ENCODE peak calls at places on chromosomes 11 and 22, in six cellular contexts. X is left ventricle myocardium inferior, C is GM23338, R is H1, W is astrocyte of the spinal cord, G is AG04450. Q is an unnamed sample.

GRCh38 chr22:41822289-41823057 is 10.4 kb upstream of the SREBF2 start:
- DNase-seq in C (peak), R (no peak), X (no peak), W (peak), G (no peak), Q (peak)

GRCh38 chr11:32259641-32260081 is 168.8 kb downstream of the RCN1 start:
- DNase-seq in G (peak), R (no peak), W (peak), X (no peak), C (no peak), Q (no peak)

GRCh38 chr22:26617251-26618199 is at the start of gene CRYBB1:
- DNase-seq in C (peak), W (no peak), R (no peak), X (peak), G (no peak), Q (no peak)

GRCh38 chr11:96263361-96263763 is 79.6 kb downstream of the MAML2 start:
- DNase-seq in R (no peak), W (peak), C (no peak), X (no peak), G (no peak), Q (peak)

GRCh38 chr22:23013612-23014011 is 56.7 kb upstream of the GNAZ start:
- DNase-seq in G (no peak), C (no peak), R (no peak), W (no peak), X (no peak), Q (no peak)

GRCh38 chr11:73263640-73264039 is 8.5 kb upstream of the P2RY6 start:
- DNase-seq in X (no peak), G (no peak), W (no peak), R (no peak), C (no peak), Q (no peak)

GRCh38 chr11:60946601-60947265 is 5.2 kb downstream of the SLC15A3 start:
- DNase-seq in X (no peak), C (no peak), G (no peak), W (no peak), R (no peak), Q (no peak)

GRCh38 chr11:62054484-62055121 is 69.2 kb upstream of the INCENP start:
- DNase-seq in C (peak), R (no peak), G (no peak), W (peak), X (no peak), Q (peak)

GRCh38 chr22:41512421-41513194 is 31.7 kb downstream of the POLR3H start:
- DNase-seq in X (peak), R (no peak), G (no peak), W (peak), C (peak), Q (peak)

GRCh38 chr11:61694971-61695706 is 14.9 kb downstream of the DAGLA start:
- DNase-seq in C (peak), W (no peak), X (peak), R (no peak), G (no peak), Q (no peak)

GRCh38 chr11:70603064-70603755 is 204.9 kb downstream of the CTTN start:
- DNase-seq in X (no peak), R (no peak), G (no peak), W (no peak), C (no peak), Q (no peak)

GRCh38 chr11:945986-946385 is 20.3 kb downstream of the AP2A2 start:
- DNase-seq in C (peak), X (no peak), G (no peak), R (no peak), W (peak), Q (no peak)

GRCh38 chr11:7603031-7603781 is 70.1 kb downstream of the CYB5R2 start:
- DNase-seq in C (no peak), W (peak), X (no peak), G (no peak), R (no peak), Q (peak)

GRCh38 chr22:50001388-50002231 is 11.0 kb downstream of the IL17REL start:
- DNase-seq in X (no peak), G (no peak), W (no peak), C (no peak), R (no peak), Q (no peak)

GRCh38 chr11:46559815-46560214 is 34.0 kb downstream of the AMBRA1 start:
- DNase-seq in G (no peak), R (no peak), X (no peak), W (no peak), C (no peak), Q (no peak)

GRCh38 chr11:73245461-73245860 is 26.7 kb upstream of the P2RY6 start:
- DNase-seq in W (no peak), G (no peak), C (no peak), X (no peak), R (no peak), Q (no peak)

GRCh38 chr22:46457502-46458488 is 79.6 kb downstream of the CELSR1 start:
- DNase-seq in X (no peak), C (no peak), R (no peak), W (peak), G (no peak), Q (peak)

GRCh38 chr11:24375896-24376295 is 121.0 kb upstream of the LUZP2 start:
- DNase-seq in W (no peak), R (no peak), C (no peak), G (no peak), X (no peak), Q (no peak)

GRCh38 chr11:74025467-74026166 is 16.7 kb upstream of the UCP3 start:
- DNase-seq in R (no peak), X (no peak), W (peak), G (no peak), C (no peak), Q (peak)

GRCh38 chr22:50568626-50569025 is 5.9 kb upstream of the SYCE3 start:
- DNase-seq in G (no peak), W (no peak), R (no peak), X (no peak), C (no peak), Q (no peak)

GRCh38 chr11:115126515-115127208 is 377.6 kb downstream of the CADM1 start:
- DNase-seq in X (no peak), C (no peak), R (no peak), G (no peak), W (no peak), Q (no peak)

GRCh38 chr22:20026996-20027601 is 6.2 kb downstream of the TANGO2 start:
- DNase-seq in W (no peak), X (no peak), R (no peak), C (no peak), G (no peak), Q (no peak)

GRCh38 chr11:2927851-2928604 is 1.2 kb downstream of the PHLDA2 start:
- DNase-seq in R (no peak), X (peak), C (no peak), W (peak), G (no peak), Q (peak)

GRCh38 chr11:33507967-33508366 is 192.7 kb downstream of the C11orf91 start:
- DNase-seq in W (no peak), R (no peak), X (no peak), C (peak), G (no peak), Q (peak)

GRCh38 chr11:22778642-22779041 is 51.0 kb downstream of the SVIP start:
- DNase-seq in W (no peak), G (no peak), X (no peak), C (peak), R (no peak), Q (no peak)

GRCh38 chr11:34002420-34002819 is 49.1 kb upstream of the CAPRIN1 start:
- DNase-seq in R (no peak), X (no peak), W (no peak), C (no peak), G (no peak), Q (no peak)

GRCh38 chr11:2534131-2534956 is 89.5 kb downstream of the KCNQ1 start:
- DNase-seq in G (no peak), W (no peak), C (peak), R (no peak), X (peak), Q (no peak)

GRCh38 chr11:65859812-65860277 is 388 bp upstream of the MUS81 start:
- DNase-seq in W (no peak), G (no peak), X (peak), R (no peak), C (no peak), Q (no peak)

GRCh38 chr22:47177334-47177815 is 414.9 kb downstream of the TBC1D22A start:
- DNase-seq in R (no peak), X (no peak), G (no peak), C (no peak), W (no peak), Q (no peak)

GRCh38 chr11:110968348-110969062 is 256.3 kb upstream of the ARHGAP20 start:
- DNase-seq in R (no peak), X (no peak), W (peak), G (no peak), C (no peak), Q (no peak)

GRCh38 chr22:34776827-34777226 is 289.1 kb upstream of the ISX start:
- DNase-seq in W (no peak), G (no peak), C (no peak), R (no peak), X (no peak), Q (no peak)

GRCh38 chr22:21937821-21938070 is 14.9 kb downstream of the PPM1F start:
- DNase-seq in X (peak), G (no peak), W (no peak), R (no peak), C (no peak), Q (peak)

GRCh38 chr22:48574776-48575566 is 1252.7 kb downstream of the BRD1 start:
- DNase-seq in X (no peak), C (peak), G (no peak), R (peak), W (no peak), Q (no peak)

GRCh38 chr11:41498726-41499125 is 39.3 kb upstream of the LRRC4C start:
- DNase-seq in G (no peak), C (peak), X (no peak), R (no peak), W (peak), Q (peak)

GRCh38 chr11:108819957-108820356 is 155.1 kb downstream of the DDX10 start:
- DNase-seq in R (no peak), G (no peak), X (no peak), C (no peak), W (no peak), Q (no peak)

GRCh38 chr22:45946805-45947600 is 30.0 kb downstream of the WNT7B start:
- DNase-seq in C (no peak), R (no peak), G (no peak), W (no peak), X (no peak), Q (no peak)

GRCh38 chr11:47923667-47924066 is 56.7 kb upstream of the PTPRJ start:
- DNase-seq in C (no peak), W (no peak), X (peak), R (no peak), G (no peak), Q (peak)

GRCh38 chr11:1760351-1761109 is 3.2 kb downstream of the CTSD start:
- DNase-seq in G (no peak), R (no peak), C (no peak), W (no peak), X (peak), Q (peak)

GRCh38 chr11:102253018-102253775 is 64.1 kb upstream of the BIRC3 start:
- DNase-seq in R (no peak), G (no peak), W (no peak), C (peak), X (no peak), Q (no peak)

GRCh38 chr11:122879785-122880184 is 2.8 kb upstream of the JHY start:
- DNase-seq in C (peak), X (no peak), W (no peak), G (no peak), R (no peak), Q (no peak)

GRCh38 chr11:122882189-122882808 is at the start of gene JHY:
- DNase-seq in X (no peak), W (no peak), G (no peak), C (peak), R (no peak), Q (no peak)

GRCh38 chr11:122888162-122888561 is 5.6 kb downstream of the JHY start:
- DNase-seq in W (no peak), R (no peak), X (no peak), C (no peak), G (no peak), Q (no peak)

GRCh38 chr11:122883682-122883981 is 1.1 kb downstream of the JHY start:
- DNase-seq in X (no peak), G (no peak), R (no peak), W (peak), C (no peak), Q (no peak)

GRCh38 chr11:122882809-122883681 is 486 bp downstream of the JHY start:
- DNase-seq in X (peak), W (no peak), C (peak), R (no peak), G (no peak), Q (peak)
- TF ChIP-seq CTCF in X (no peak), W (no peak), C (no peak), R (no peak), G (no peak), Q (no peak)

GRCh38 chr11:13767461-13767860 is 99.0 kb downstream of the FAR1 start:
- DNase-seq in G (no peak), W (no peak), X (no peak), C (no peak), R (no peak), Q (no peak)

GRCh38 chr11:13769188-13769587 is 100.7 kb downstream of the FAR1 start:
- DNase-seq in R (no peak), W (no peak), X (no peak), C (no peak), G (no peak), Q (no peak)

GRCh38 chr11:13775471-13775870 is 107.0 kb downstream of the FAR1 start:
- DNase-seq in G (no peak), X (no peak), C (no peak), W (no peak), R (no peak), Q (no peak)

GRCh38 chr11:13776134-13776815 is 107.8 kb downstream of the FAR1 start:
- DNase-seq in W (no peak), G (no peak), C (peak), X (no peak), R (no peak), Q (no peak)

DNA sequence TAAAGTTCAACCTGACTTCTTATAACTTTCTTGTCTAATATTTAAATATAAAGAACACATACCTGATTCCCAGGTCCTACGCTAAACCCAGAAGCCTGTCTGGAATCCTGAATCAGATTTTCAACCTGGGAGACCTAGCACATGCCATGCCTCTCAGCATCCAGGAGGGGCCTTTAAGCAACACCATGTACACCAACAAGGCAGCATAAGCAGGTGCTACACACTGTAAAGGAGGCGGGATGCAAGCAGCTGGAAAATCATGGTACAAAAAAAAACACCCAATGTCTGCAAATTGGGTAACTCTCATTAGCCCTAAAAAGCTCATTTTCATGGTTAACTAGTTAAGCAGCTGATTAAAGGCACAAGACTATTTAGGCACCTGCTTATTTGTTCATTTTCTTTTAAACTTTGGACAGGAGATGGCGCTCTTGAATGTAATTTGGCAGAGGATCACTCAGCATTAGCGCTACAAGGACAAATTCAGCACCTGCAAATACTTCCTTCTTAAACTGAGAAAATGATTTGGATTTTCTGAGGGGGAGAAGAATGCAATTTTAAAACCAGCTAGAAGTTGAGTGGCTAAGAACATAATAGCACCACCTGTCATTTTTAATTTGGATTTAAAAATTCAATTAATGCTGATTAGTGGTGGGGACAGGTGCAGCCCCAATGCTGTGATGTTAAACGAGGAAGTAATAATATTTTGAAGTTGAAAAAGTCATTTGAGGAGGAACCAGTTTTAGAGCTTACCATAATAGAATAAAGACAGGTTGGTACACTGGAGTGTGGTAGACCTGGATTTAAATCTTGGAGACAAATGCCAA is 104.0 kb downstream of the FAR1 start:
- DNase-seq in R (peak), C (peak), W (peak), G (peak), X (no peak), Q (peak)
- TF ChIP-seq CTCF in R (peak), C (peak), W (peak), G (peak), X (peak), Q (peak)

DNA sequence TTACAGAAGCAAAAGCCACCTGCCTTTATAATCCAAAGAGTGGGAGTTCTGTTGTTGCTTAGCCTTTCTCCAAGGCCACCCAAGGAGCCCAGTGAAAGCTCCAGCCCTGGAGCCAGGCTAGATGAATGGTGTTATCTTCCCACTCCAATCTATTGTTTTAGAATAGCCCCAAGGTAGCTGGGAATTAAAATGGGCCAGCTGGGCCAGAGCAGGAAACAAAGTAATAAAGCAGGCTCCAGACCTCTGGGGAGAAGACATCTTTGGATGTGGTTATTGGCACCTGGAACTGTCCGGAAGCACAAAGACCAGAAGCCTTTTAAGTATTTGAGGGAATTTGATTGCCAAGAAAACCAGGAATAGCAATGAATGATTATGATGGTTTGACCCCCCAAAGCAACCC is 8.8 kb downstream of the C11orf96 start:
- DNase-seq in R (no peak), W (no peak), G (no peak), C (no peak), X (no peak), Q (no peak)
- TF ChIP-seq CTCF in R (no peak), W (no peak), G (no peak), C (no peak), X (no peak), Q (no peak)

GRCh38 chr22:42880815-42881214 is 23.7 kb upstream of the ARFGAP3 start:
- DNase-seq in G (no peak), W (no peak), R (no peak), X (no peak), C (peak), Q (no peak)
- TF ChIP-seq CTCF in G (peak), W (peak), R (peak), X (no peak), C (peak), Q (peak)

GRCh38 chr11:12288934-12289666 is 88.3 kb upstream of the PARVA start:
- DNase-seq in C (no peak), W (no peak), G (no peak), R (no peak), X (no peak), Q (no peak)

GRCh38 chr11:12288212-12288933 is 89.0 kb upstream of the PARVA start:
- DNase-seq in G (peak), R (peak), W (peak), X (peak), C (peak), Q (peak)

GRCh38 chr11:12287009-12287373 is 90.4 kb upstream of the PARVA start:
- DNase-seq in G (peak), X (no peak), W (peak), C (no peak), R (no peak), Q (peak)

GRCh38 chr11:12286606-12287005 is 90.8 kb upstream of the PARVA start:
- DNase-seq in R (no peak), X (no peak), W (no peak), C (no peak), G (no peak), Q (no peak)

GRCh38 chr11:12287374-12288211 is 89.8 kb upstream of the PARVA start:
- DNase-seq in C (peak), R (peak), W (peak), G (peak), X (no peak), Q (peak)
- TF ChIP-seq CTCF in C (peak), R (peak), W (peak), G (peak), X (no peak), Q (peak)

DNA sequence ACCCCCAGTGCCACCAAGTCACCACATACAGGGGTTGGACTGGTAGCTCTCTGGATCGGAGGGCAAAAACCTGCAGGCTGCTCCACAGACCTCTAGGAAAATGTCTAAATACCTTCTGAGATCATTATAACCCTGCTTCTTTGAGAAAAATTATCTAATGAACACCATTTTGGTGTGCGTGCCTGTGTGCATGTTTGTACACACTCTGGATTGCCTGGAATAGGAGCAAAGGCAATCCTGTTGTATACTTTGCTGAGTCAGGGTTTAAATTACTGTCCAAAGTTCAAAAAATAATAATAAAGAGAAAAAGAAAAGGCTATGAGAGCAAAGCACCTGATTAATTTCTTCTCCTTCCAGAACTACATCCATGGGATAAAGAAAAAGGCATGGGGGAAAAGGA is 11.0 kb downstream of the JAML start:
- DNase-seq in C (no peak), X (no peak), R (no peak), W (no peak), G (no peak), Q (no peak)
- TF ChIP-seq CTCF in C (no peak), X (no peak), R (no peak), W (no peak), G (no peak), Q (no peak)